ENCODE peak calls at places on chromosome 18, in six cellular contexts. Q is nucleus accumbens, U is heart left ventricle, Y is HTR-8/SVneo, P is hepatocyte, I is transverse colon. W is an unnamed sample.

GRCh38 chr18:67514901-67515540 is 1.5 kb downstream of the DSEL start:
- DNase-seq in Q (no peak), P (no peak), Y (no peak), U (no peak), I (no peak), W (no peak)

GRCh38 chr18:24490545-24490944 is 30.1 kb downstream of the HRH4 start:
- DNase-seq in P (no peak), U (no peak), Q (no peak), I (no peak), Y (no peak), W (no peak)

GRCh38 chr18:74255022-74255658 is 36.6 kb downstream of the CYB5A start:
- DNase-seq in I (peak), Q (no peak), P (no peak), Y (no peak), U (no peak), W (peak)

GRCh38 chr18:79545714-79546113 is 133.9 kb upstream of the CTDP1 start:
- DNase-seq in U (peak), Q (no peak), Y (no peak), I (no peak), P (no peak), W (no peak)

GRCh38 chr18:10928971-10929373 is 220.4 kb downstream of the PIEZO2 start:
- DNase-seq in Y (peak), P (no peak), Q (no peak), U (no peak), I (no peak), W (no peak)

GRCh38 chr18:6482198-6482977 is 67.7 kb upstream of the L3MBTL4 start:
- DNase-seq in Q (peak), Y (peak), I (peak), P (peak), U (peak), W (peak)

GRCh38 chr18:13418013-13418710 is 199.6 kb downstream of the LDLRAD4 start:
- DNase-seq in Q (no peak), Y (no peak), U (no peak), I (peak), P (no peak), W (no peak)

GRCh38 chr18:70288851-70289328 is at the start of gene SOCS6:
- DNase-seq in U (peak), P (peak), Y (no peak), I (peak), Q (peak), W (peak)

GRCh38 chr18:7524786-7525185 is 42.3 kb upstream of the PTPRM start:
- DNase-seq in Y (no peak), Q (no peak), U (no peak), P (no peak), I (no peak), W (no peak)

GRCh38 chr18:55420665-55420964 is 167.4 kb downstream of the TCF4 start:
- DNase-seq in Y (no peak), U (no peak), Q (no peak), I (no peak), P (no peak), W (no peak)

GRCh38 chr18:6777509-6777908 is 48.0 kb downstream of the ARHGAP28 start:
- DNase-seq in I (no peak), Q (no peak), P (no peak), Y (no peak), U (no peak), W (no peak)

GRCh38 chr18:79856119-79857080 is 58.7 kb downstream of the KCNG2 start:
- DNase-seq in U (no peak), Q (no peak), Y (no peak), P (peak), I (no peak), W (no peak)

GRCh38 chr18:74623047-74623816 is 25.6 kb downstream of the ZNF407 start:
- DNase-seq in U (no peak), Q (no peak), P (no peak), I (no peak), Y (no peak), W (no peak)

GRCh38 chr18:57043241-57043640 is 103.6 kb upstream of the BOD1L2 start:
- DNase-seq in I (no peak), U (no peak), Y (no peak), P (no peak), Q (no peak), W (no peak)

GRCh38 chr18:76838182-76838581 is 15.8 kb downstream of the ZNF236 start:
- DNase-seq in Y (no peak), Q (no peak), U (no peak), I (no peak), P (no peak), W (no peak)

GRCh38 chr18:79418642-79419041 is 22.9 kb downstream of the NFATC1 start:
- DNase-seq in P (no peak), Y (no peak), U (peak), Q (no peak), I (no peak), W (no peak)

GRCh38 chr18:47422524-47422923 is 171.1 kb upstream of the SKOR2 start:
- DNase-seq in U (no peak), Y (no peak), I (no peak), Q (no peak), P (peak), W (no peak)

GRCh38 chr18:66439207-66439606 is 164.7 kb downstream of the CDH19 start:
- DNase-seq in Q (no peak), P (peak), I (no peak), U (no peak), Y (no peak), W (no peak)

GRCh38 chr18:61957801-61958516 is 65.2 kb upstream of the RNF152 start:
- DNase-seq in P (no peak), Y (no peak), U (no peak), Q (no peak), I (no peak), W (no peak)

GRCh38 chr18:9810216-9810804 is 75.5 kb upstream of the TXNDC2 start:
- DNase-seq in Q (no peak), U (no peak), Y (no peak), P (no peak), I (no peak), W (no peak)

GRCh38 chr18:22069916-22070315 is 99.5 kb upstream of the GATA6 start:
- DNase-seq in Q (no peak), Y (no peak), P (no peak), U (no peak), I (no peak), W (peak)

GRCh38 chr18:43034683-43035500 is 80.6 kb downstream of the RIT2 start:
- DNase-seq in U (no peak), I (no peak), Q (no peak), Y (no peak), P (peak), W (no peak)

GRCh38 chr18:23580677-23581367 is 5.5 kb downstream of the NPC1 start:
- DNase-seq in Q (no peak), P (no peak), U (no peak), Y (no peak), I (peak), W (no peak)

GRCh38 chr18:5057348-5058012 is 139.6 kb downstream of the AKAIN1 start:
- DNase-seq in Y (peak), I (peak), U (peak), P (peak), Q (peak), W (peak)

GRCh38 chr18:49548266-49548665 is 13.6 kb upstream of the LIPG start:
- DNase-seq in Q (no peak), P (peak), U (no peak), Y (no peak), I (no peak), W (no peak)

GRCh38 chr18:50315100-50315871 is 27.8 kb upstream of the CXXC1 start:
- DNase-seq in U (no peak), Q (no peak), P (no peak), I (no peak), Y (no peak), W (no peak)

GRCh38 chr18:10449396-10449795 is 5.0 kb upstream of the APCDD1 start:
- DNase-seq in Q (no peak), U (no peak), Y (no peak), I (no peak), P (no peak), W (no peak)

GRCh38 chr18:36153203-36153602 is 23.5 kb downstream of the ELP2 start:
- DNase-seq in Q (no peak), P (peak), Y (no peak), I (no peak), U (no peak), W (no peak)

GRCh38 chr18:22858121-22858520 is 75.0 kb upstream of the RBBP8 start:
- DNase-seq in P (no peak), U (no peak), Y (no peak), Q (no peak), I (no peak), W (no peak)

GRCh38 chr18:35045121-35045520 is 3.9 kb downstream of the MAPRE2 start:
- DNase-seq in P (peak), Y (no peak), I (no peak), Q (no peak), U (no peak), W (no peak)

GRCh38 chr18:6737833-6738232 is 8.3 kb downstream of the ARHGAP28 start:
- DNase-seq in Q (no peak), P (no peak), I (no peak), Y (no peak), U (no peak), W (no peak)

GRCh38 chr18:79778291-79778791 is 19.4 kb upstream of the KCNG2 start:
- DNase-seq in I (peak), Y (no peak), P (no peak), U (no peak), Q (no peak), W (no peak)

GRCh38 chr18:62777814-62778213 is 62.5 kb downstream of the PHLPP1 start:
- DNase-seq in I (no peak), Q (no peak), Y (no peak), P (no peak), U (no peak), W (no peak)

GRCh38 chr18:38909972-38910371 is 1344.4 kb upstream of the CELF4 start:
- DNase-seq in Q (no peak), Y (no peak), P (no peak), I (no peak), U (no peak), W (no peak)

W was measured in mucosa of gallbladder.